ENCODE peak calls at places on chromosome 10, in nine cellular contexts. J is CD8-positive, alpha-beta memory T cell; H is AG09319; X is AG08395; B is GM04504; Z is SK-N-SH; N is SW480; Y is activated T-cell treated with anti-CD3 and anti-CD28 coated beads for 1 hour; A is HuH-7.5. V is an unnamed sample.

GRCh38 chr10:22321831-22322662 is 1.1 kb downstream of the BMI1 start:
- DNase-seq in J (peak), H (no peak), X (no peak), B (no peak), Z (peak), N (peak), Y (no peak), A (no peak), V (peak)

GRCh38 chr10:72072046-72072445 is 16.3 kb downstream of the SPOCK2 start:
- DNase-seq in J (peak), H (no peak), X (no peak), B (no peak), Z (no peak), N (no peak), Y (no peak), A (no peak), V (no peak)

GRCh38 chr10:125201791-125202622 is 41.6 kb upstream of the CTBP2 start:
- DNase-seq in J (no peak), H (no peak), X (no peak), B (no peak), Z (no peak), N (no peak), Y (no peak), A (no peak), V (no peak)

GRCh38 chr10:58362026-58362799 is 23.0 kb upstream of the TFAM start:
- DNase-seq in J (no peak), H (no peak), X (no peak), B (no peak), Z (no peak), N (no peak), Y (no peak), A (no peak), V (no peak)

GRCh38 chr10:110790913-110791525 is 80.7 kb upstream of the PDCD4 start:
- DNase-seq in J (no peak), H (no peak), X (no peak), B (no peak), Z (no peak), N (no peak), Y (no peak), A (no peak), V (no peak)

GRCh38 chr10:43160067-43160918 is 22.0 kb downstream of the CSGALNACT2 start:
- DNase-seq in J (no peak), H (peak), X (peak), B (peak), Z (no peak), N (no peak), Y (no peak), A (no peak), V (no peak)

GRCh38 chr10:103858360-103858759 is 3.0 kb upstream of the SH3PXD2A start:
- DNase-seq in J (no peak), H (no peak), X (no peak), B (no peak), Z (no peak), N (no peak), Y (no peak), A (no peak), V (no peak)

GRCh38 chr10:1526427-1527055 is 210.8 kb downstream of the ADARB2 start:
- DNase-seq in J (no peak), H (no peak), X (no peak), B (no peak), Z (no peak), N (no peak), Y (no peak), A (no peak), V (no peak)

GRCh38 chr10:86377797-86378146 is 11.2 kb upstream of the GRID1 start:
- DNase-seq in J (no peak), H (no peak), X (no peak), B (no peak), Z (no peak), N (no peak), Y (no peak), A (no peak), V (no peak)

GRCh38 chr10:12177642-12178041 is 18.0 kb downstream of the NUDT5 start:
- DNase-seq in J (no peak), H (no peak), X (no peak), B (no peak), Z (no peak), N (no peak), Y (no peak), A (no peak), V (no peak)

GRCh38 chr10:79184141-79184625 is 115.4 kb downstream of the ZMIZ1 start:
- DNase-seq in J (no peak), H (no peak), X (peak), B (no peak), Z (peak), N (peak), Y (no peak), A (no peak), V (no peak)

GRCh38 chr10:52779541-52780390 is 7.2 kb upstream of the MBL2 start:
- DNase-seq in J (no peak), H (peak), X (peak), B (no peak), Z (peak), N (peak), Y (peak), A (peak), V (peak)

GRCh38 chr10:48243487-48243886 is 31.0 kb downstream of the FRMPD2 start:
- DNase-seq in J (no peak), H (no peak), X (no peak), B (no peak), Z (no peak), N (no peak), Y (no peak), A (no peak), V (no peak)

GRCh38 chr10:125448596-125448995 is 234.4 kb downstream of the TEX36 start:
- DNase-seq in J (no peak), H (no peak), X (no peak), B (no peak), Z (peak), N (peak), Y (no peak), A (peak), V (no peak)

GRCh38 chr10:30188567-30189253 is 129.3 kb upstream of the JCAD start:
- DNase-seq in J (no peak), H (no peak), X (no peak), B (no peak), Z (no peak), N (no peak), Y (no peak), A (no peak), V (no peak)

GRCh38 chr10:33277135-33277536 is 57.3 kb downstream of the NRP1 start:
- DNase-seq in J (no peak), H (no peak), X (peak), B (no peak), Z (peak), N (no peak), Y (no peak), A (no peak), V (peak)

GRCh38 chr10:125698599-125698998 is 15.6 kb upstream of the TEX36 start:
- DNase-seq in J (no peak), H (no peak), X (no peak), B (no peak), Z (peak), N (no peak), Y (no peak), A (no peak), V (no peak)

GRCh38 chr10:60898372-60898771 is 45.6 kb downstream of the RHOBTB1 start:
- DNase-seq in J (no peak), H (no peak), X (no peak), B (no peak), Z (no peak), N (no peak), Y (no peak), A (no peak), V (no peak)

GRCh38 chr10:133378251-133379096 is 588 bp upstream of the PAOX start:
- DNase-seq in J (peak), H (no peak), X (peak), B (no peak), Z (peak), N (peak), Y (peak), A (peak), V (peak)

GRCh38 chr10:5317547-5318107 is 47.1 kb upstream of the UCN3 start:
- DNase-seq in J (peak), H (no peak), X (peak), B (peak), Z (no peak), N (peak), Y (peak), A (no peak), V (no peak)

GRCh38 chr10:14330390-14331071 is at the start of gene FRMD4A:
- DNase-seq in J (no peak), H (no peak), X (no peak), B (no peak), Z (peak), N (no peak), Y (no peak), A (no peak), V (no peak)

GRCh38 chr10:46255696-46256355 is 31.0 kb upstream of the ANTXRL start:
- DNase-seq in J (no peak), H (no peak), X (peak), B (no peak), Z (peak), N (peak), Y (peak), A (peak), V (peak)

GRCh38 chr10:22849077-22849810 is 78.6 kb upstream of the ARMC3 start:
- DNase-seq in J (no peak), H (no peak), X (peak), B (no peak), Z (no peak), N (peak), Y (no peak), A (no peak), V (peak)

GRCh38 chr10:71138126-71138860 is 74.1 kb upstream of the UNC5B start:
- DNase-seq in J (no peak), H (no peak), X (no peak), B (no peak), Z (no peak), N (no peak), Y (no peak), A (no peak), V (peak)

GRCh38 chr10:108471420-108471819 is 1306.9 kb upstream of the SORCS1 start:
- DNase-seq in J (no peak), H (no peak), X (no peak), B (no peak), Z (no peak), N (no peak), Y (no peak), A (no peak), V (no peak)

GRCh38 chr10:104032144-104032775 is 53.4 kb downstream of the COL17A1 start:
- DNase-seq in J (no peak), H (no peak), X (no peak), B (no peak), Z (no peak), N (no peak), Y (no peak), A (no peak), V (no peak)

GRCh38 chr10:86163522-86164215 is 202.9 kb downstream of the GRID1 start:
- DNase-seq in J (no peak), H (no peak), X (no peak), B (no peak), Z (peak), N (no peak), Y (no peak), A (no peak), V (no peak)

GRCh38 chr10:133608855-133609254 is 17.7 kb downstream of the FRG2B start:
- DNase-seq in J (no peak), H (no peak), X (peak), B (no peak), Z (peak), N (peak), Y (no peak), A (no peak), V (no peak)

GRCh38 chr10:121608669-121609190 is 10.5 kb upstream of the FGFR2 start:
- DNase-seq in J (no peak), H (no peak), X (peak), B (no peak), Z (peak), N (peak), Y (peak), A (peak), V (peak)

GRCh38 chr10:97542169-97543024 is 30.2 kb upstream of the ANKRD2 start:
- DNase-seq in J (no peak), H (peak), X (peak), B (peak), Z (no peak), N (peak), Y (no peak), A (no peak), V (peak)

GRCh38 chr10:98446121-98446655 is 547 bp downstream of the HPS1 start:
- DNase-seq in J (no peak), H (no peak), X (peak), B (no peak), Z (peak), N (peak), Y (peak), A (peak), V (no peak)

V was measured in heart right ventricle.